ENCODE peak calls at places on chromosomes 1 and 21, in eight cellular contexts. X is cardiac fibroblast, E is sigmoid colon, U is omental fat pad, A is heart right ventricle, V is left lung, F is HFF-Myc, W is AG09319. T is an unnamed sample.

GRCh38 chr1:218411101-218411500 is 66.0 kb downstream of the TGFB2 start:
- DNase-seq in X (no peak), E (no peak), U (no peak), A (no peak), V (no peak), F (no peak), W (no peak), T (no peak)

GRCh38 chr1:246497331-246497915 is 9.7 kb downstream of the SMYD3 start:
- DNase-seq in X (peak; percentile 83), E (no peak), U (no peak), A (no peak), V (no peak), F (peak; percentile 66), W (peak; percentile 52), T (no peak)

GRCh38 chr1:48677306-48678287 is 99.1 kb downstream of the BEND5 start:
- DNase-seq in X (peak; percentile 72), E (peak; percentile 79), U (no peak), A (peak; percentile 34), V (peak; percentile 85), F (peak; percentile 3), W (peak; percentile 18), T (no peak)

GRCh38 chr1:22935450-22935849 is 37.2 kb downstream of the LACTBL1 start:
- DNase-seq in X (no peak), E (no peak), U (no peak), A (no peak), V (no peak), F (no peak), W (no peak), T (no peak)

GRCh38 chr1:93585059-93585966 is 96.3 kb downstream of the BCAR3 start:
- DNase-seq in X (peak; percentile 85), E (peak; percentile 73), U (no peak), A (peak; percentile 84), V (peak; percentile 95), F (no peak), W (no peak), T (no peak)

GRCh38 chr1:15830284-15830657 is 17.2 kb upstream of the SPEN start:
- DNase-seq in X (no peak), E (no peak), U (no peak), A (no peak), V (no peak), F (no peak), W (no peak), T (no peak)

GRCh38 chr1:205013683-205014367 is 29.2 kb upstream of the CNTN2 start:
- DNase-seq in X (peak; percentile 55), E (peak; percentile 79), U (no peak), A (peak; percentile 42), V (no peak), F (peak; percentile 1), W (no peak), T (no peak)

GRCh38 chr1:89736937-89737733 is 83.7 kb upstream of the LRRC8D start:
- DNase-seq in X (no peak), E (no peak), U (no peak), A (no peak), V (no peak), F (no peak), W (no peak), T (no peak)

GRCh38 chr1:224569276-224569675 is 46.8 kb upstream of the CNIH3 start:
- DNase-seq in X (no peak), E (no peak), U (no peak), A (no peak), V (no peak), F (no peak), W (no peak), T (no peak)

GRCh38 chr1:174297351-174297750 is 138.0 kb downstream of the RABGAP1L start:
- DNase-seq in X (no peak), E (no peak), U (no peak), A (no peak), V (no peak), F (no peak), W (no peak), T (no peak)

GRCh38 chr1:184504695-184505338 is 118.0 kb downstream of the C1orf21 start:
- DNase-seq in X (no peak), E (no peak), U (no peak), A (no peak), V (no peak), F (no peak), W (no peak), T (no peak)

GRCh38 chr1:167797005-167797404 is 75.2 kb downstream of the MPZL1 start:
- DNase-seq in X (peak; percentile 99), E (peak; percentile 96), U (peak; percentile 49), A (peak; percentile 80), V (no peak), F (peak; percentile 89), W (peak; percentile 95), T (peak; percentile 96)

GRCh38 chr1:174682419-174683008 is 234.8 kb downstream of the GPR52 start:
- DNase-seq in X (peak; percentile 81), E (no peak), U (no peak), A (no peak), V (no peak), F (peak; percentile 3), W (peak; percentile 7), T (no peak)

GRCh38 chr21:41610042-41610839 is 102.3 kb upstream of the TMPRSS2 start:
- DNase-seq in X (peak; percentile 75), E (peak; percentile 68), U (no peak), A (peak; percentile 40), V (no peak), F (no peak), W (no peak), T (no peak)

GRCh38 chr21:45460611-45461368 is 55.8 kb downstream of the COL18A1 start:
- DNase-seq in X (peak; percentile 92), E (no peak), U (no peak), A (no peak), V (no peak), F (peak; percentile 43), W (peak; percentile 24), T (peak; percentile 72)

GRCh38 chr1:79040424-79041089 is 34.0 kb upstream of the ADGRL4 start:
- DNase-seq in X (peak; percentile 14), E (no peak), U (no peak), A (no peak), V (no peak), F (no peak), W (no peak), T (no peak)

DNA sequence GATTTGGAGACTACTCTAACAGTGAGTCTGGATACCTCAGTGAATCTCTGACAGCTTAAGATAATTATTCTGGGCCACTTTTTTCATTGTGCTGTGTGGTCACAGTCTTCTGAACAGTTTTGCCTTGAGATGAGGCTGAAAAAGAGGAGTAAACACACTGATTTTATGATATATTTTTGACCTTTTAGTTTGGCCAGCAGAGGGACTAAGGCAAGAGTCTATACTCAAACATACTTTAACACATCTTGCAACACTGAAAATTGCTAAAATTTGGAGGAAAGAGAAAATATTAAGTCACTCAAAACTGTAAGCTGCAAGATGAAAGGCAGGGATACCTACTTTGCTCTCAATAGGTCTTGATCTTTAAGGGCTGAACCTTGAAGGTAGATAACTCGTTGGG is 182.7 kb downstream of the KCNT2 start:
- DNase-seq in X (no peak), E (no peak), U (no peak), A (no peak), V (no peak), F (no peak), W (no peak), T (no peak)
- TF ChIP-seq CTCF in X (no peak), E (no peak), U (no peak), A (no peak), V (no peak), F (peak; percentile 2), W (no peak), T (peak; percentile 26)

GRCh38 chr1:7373936-7374760 is 396.9 kb upstream of the VAMP3 start:
- DNase-seq in X (no peak), E (peak; percentile 42), U (no peak), A (no peak), V (no peak), F (no peak), W (no peak), T (no peak)

GRCh38 chr1:7371926-7372325 is 399.2 kb upstream of the VAMP3 start:
- DNase-seq in X (no peak), E (peak; percentile 47), U (no peak), A (no peak), V (no peak), F (no peak), W (no peak), T (no peak)

GRCh38 chr1:7374761-7375160 is 396.3 kb upstream of the VAMP3 start:
- DNase-seq in X (no peak), E (peak; percentile 21), U (no peak), A (no peak), V (no peak), F (no peak), W (no peak), T (no peak)

GRCh38 chr1:7372477-7373120 is 398.5 kb upstream of the VAMP3 start:
- DNase-seq in X (no peak), E (peak; percentile 55), U (no peak), A (no peak), V (no peak), F (no peak), W (no peak), T (no peak)

GRCh38 chr1:7373251-7373650 is 397.8 kb upstream of the VAMP3 start:
- DNase-seq in X (no peak), E (peak; percentile 35), U (no peak), A (no peak), V (no peak), F (no peak), W (no peak), T (no peak)
- TF ChIP-seq CTCF in X (no peak), E (no peak), U (no peak), A (no peak), V (no peak), F (no peak), W (no peak), T (no peak)

DNA sequence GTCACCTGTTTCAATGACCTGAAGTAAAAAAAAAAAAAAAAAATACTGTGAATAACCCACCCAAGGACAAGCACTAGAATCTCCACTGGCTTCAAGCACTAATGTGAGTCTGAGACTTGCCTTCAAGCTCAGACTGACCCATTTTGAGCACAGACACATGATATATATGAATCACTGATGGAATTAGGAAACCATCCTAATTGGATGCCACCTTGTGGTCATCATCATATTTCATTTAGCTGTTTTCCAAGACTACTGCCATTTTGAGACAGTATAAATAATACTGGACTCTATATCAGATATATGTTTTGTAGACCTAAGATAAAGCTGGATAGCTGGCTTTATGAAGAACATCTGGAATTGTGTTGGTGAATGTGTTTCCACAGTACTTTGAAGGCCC is 1232.0 kb downstream of the KCNT2 start:
- DNase-seq in X (no peak), E (no peak), U (no peak), A (no peak), V (no peak), F (no peak), W (no peak), T (no peak)
- TF ChIP-seq CTCF in X (peak; percentile 1), E (no peak), U (no peak), A (no peak), V (no peak), F (peak; percentile 3), W (no peak), T (no peak)

DNA sequence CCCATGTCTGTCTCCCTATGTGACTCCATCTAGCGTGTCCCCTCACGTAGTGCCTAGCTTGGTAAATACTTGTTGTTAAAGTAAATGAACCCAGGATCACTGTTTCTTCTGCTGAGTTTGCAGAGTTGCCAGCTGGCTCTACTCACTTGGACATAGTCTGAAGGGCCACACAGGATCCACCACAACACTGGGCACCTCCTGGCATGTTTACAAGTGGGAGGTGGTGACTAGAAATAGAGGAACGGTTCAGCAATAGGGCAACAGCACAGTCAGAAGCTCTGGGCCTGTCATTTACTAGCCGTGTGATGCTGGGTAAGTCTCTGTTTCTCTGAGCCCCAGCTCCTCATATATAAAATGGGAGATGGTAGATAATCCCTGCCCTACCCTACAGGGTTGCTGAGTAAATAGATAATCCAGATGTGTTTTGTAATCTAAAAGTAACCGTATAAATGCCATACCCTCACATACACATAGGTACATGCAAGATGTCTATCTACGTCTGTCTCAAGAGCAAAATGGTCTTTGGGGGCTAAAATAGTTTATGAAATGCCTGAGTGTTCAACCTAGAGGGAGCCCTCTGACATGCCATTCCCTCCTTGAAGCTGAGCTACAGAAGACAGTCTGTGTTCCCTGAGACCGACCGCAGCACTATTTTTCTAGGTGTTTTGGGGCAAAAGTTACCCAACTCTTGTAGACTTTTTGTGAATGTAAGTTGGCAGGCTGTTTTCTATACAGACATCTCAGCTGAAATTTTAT is 20.4 kb downstream of the RNF220 start:
- DNase-seq in X (no peak), E (no peak), U (no peak), A (no peak), V (no peak), F (no peak), W (no peak), T (no peak)
- TF ChIP-seq CTCF in X (no peak), E (no peak), U (no peak), A (no peak), V (no peak), F (no peak), W (no peak), T (no peak)

T was measured in BJ.